ENCODE peak calls at places on chromosomes 16 and 17, in four cellular contexts. Q, L, F and Z are unnamed samples.

GRCh38 chr17:37047631-37048104 is 98.9 kb downstream of the AATF start:
- DNase-seq in Q (peak; percentile 90), L (peak; percentile 78), F (peak; percentile 70), Z (peak; percentile 81)

GRCh38 chr16:87195190-87195589 is 122.0 kb downstream of the C16orf95 start:
- DNase-seq in Q (no peak), L (no peak), F (no peak), Z (no peak)

GRCh38 chr17:49196520-49196919 is 13.9 kb downstream of the GNGT2 start:
- DNase-seq in Q (no peak), L (no peak), F (no peak), Z (no peak)

GRCh38 chr16:49856741-49857330 is 924 bp upstream of the ZNF423 start:
- DNase-seq in Q (peak; percentile 87), L (peak; percentile 71), F (peak; percentile 74), Z (peak; percentile 61)

GRCh38 chr17:77694391-77695363 is 263.8 kb upstream of the TNRC6C start:
- DNase-seq in Q (no peak), L (no peak), F (no peak), Z (no peak)

GRCh38 chr16:65301029-65301428 is 179.2 kb upstream of the CDH11 start:
- DNase-seq in Q (no peak), L (no peak), F (no peak), Z (no peak)

GRCh38 chr17:55731586-55732250 is 9.1 kb upstream of the TMEM100 start:
- DNase-seq in Q (peak; percentile 62), L (no peak), F (no peak), Z (no peak)

GRCh38 chr16:78667675-78668074 is 568.2 kb downstream of the WWOX start:
- DNase-seq in Q (no peak), L (no peak), F (no peak), Z (no peak)

GRCh38 chr17:58960068-58960467 is 146.6 kb downstream of the TRIM37 start:
- DNase-seq in Q (peak; percentile 82), L (peak; percentile 62), F (no peak), Z (no peak)

GRCh38 chr17:57636985-57637667 is 108.0 kb downstream of the CCDC182 start:
- DNase-seq in Q (peak; percentile 13), L (peak; percentile 37), F (no peak), Z (no peak)

GRCh38 chr16:50261707-50262235 is 4.6 kb upstream of the ADCY7 start:
- DNase-seq in Q (no peak), L (no peak), F (no peak), Z (no peak)

GRCh38 chr17:75447951-75448856 is 8.2 kb upstream of the TMEM94 start:
- DNase-seq in Q (no peak), L (no peak), F (no peak), Z (no peak)

GRCh38 chr17:4130715-4131114 is 12.1 kb downstream of the ZZEF1 start:
- DNase-seq in Q (peak; percentile 58), L (peak; percentile 45), F (no peak), Z (no peak)

GRCh38 chr17:40177275-40177874 is at the start of gene RAPGEFL1:
- DNase-seq in Q (peak; percentile 60), L (peak; percentile 72), F (peak; percentile 64), Z (peak; percentile 35)

GRCh38 chr17:33055746-33056145 is 64.1 kb downstream of the SPACA3 start:
- DNase-seq in Q (peak; percentile 58), L (no peak), F (no peak), Z (no peak)

GRCh38 chr17:61731330-61731729 is 132.0 kb downstream of the BRIP1 start:
- DNase-seq in Q (no peak), L (no peak), F (no peak), Z (no peak)

GRCh38 chr16:31298958-31299357 is 39.2 kb downstream of the ITGAM start:
- DNase-seq in Q (no peak), L (no peak), F (no peak), Z (no peak)

GRCh38 chr17:68600123-68600880 is 865 bp downstream of the FAM20A start:
- DNase-seq in Q (no peak), L (no peak), F (no peak), Z (no peak)

GRCh38 chr17:76281573-76282371 is 16.6 kb downstream of the UBALD2 start:
- DNase-seq in Q (no peak), L (no peak), F (no peak), Z (no peak)

GRCh38 chr17:60354223-60354622 is 37.7 kb downstream of the USP32 start:
- DNase-seq in Q (peak; percentile 88), L (peak; percentile 82), F (no peak), Z (no peak)

GRCh38 chr17:29109477-29110371 is 66.8 kb downstream of the PIPOX start:
- DNase-seq in Q (no peak), L (no peak), F (no peak), Z (no peak)

GRCh38 chr16:53581784-53582183 is 78.8 kb upstream of the AKTIP start:
- DNase-seq in Q (no peak), L (no peak), F (no peak), Z (no peak)

GRCh38 chr17:62791235-62792121 is 16.6 kb downstream of the MARCHF10 start:
- DNase-seq in Q (peak; percentile 91), L (peak; percentile 94), F (no peak), Z (no peak)

GRCh38 chr17:61129876-61130275 is 269.8 kb upstream of the TBX2 start:
- DNase-seq in Q (peak; percentile 59), L (no peak), F (no peak), Z (no peak)

GRCh38 chr16:1093284-1094123 is 2.5 kb downstream of the C1QTNF8 start:
- DNase-seq in Q (peak; percentile 7), L (peak; percentile 11), F (no peak), Z (no peak)

GRCh38 chr16:2963611-2964415 is at the start of gene KREMEN2:
- DNase-seq in Q (no peak), L (peak; percentile 50), F (no peak), Z (no peak)

GRCh38 chr17:7632492-7632894 is 2.6 kb downstream of the SHBG start:
- DNase-seq in Q (peak; percentile 75), L (peak; percentile 56), F (no peak), Z (no peak)

GRCh38 chr16:89564476-89565255 is 4.2 kb downstream of the RPL13 start:
- DNase-seq in Q (no peak), L (peak; percentile 33), F (no peak), Z (no peak)